ENCODE peak calls at places on chromosome 6, in eight cellular contexts. T is GM04504; C is fibroblast of the aortic adventitia; L is fibroblast of lung; I is fibroblast of the conjunctiva; K is effector memory CD8-positive, alpha-beta T cell; B is HCEC 1CT; A is activated CD8-positive, alpha-beta memory T cell treated with anti-CD3 and anti-CD28 coated beads for 24 hours. X is an unnamed sample.

GRCh38 chr6:119323478-119323877 is 26.1 kb downstream of the MAN1A1 start:
- DNase-seq in T (no peak), C (no peak), L (no peak), I (no peak), K (no peak), B (peak), A (no peak), X (no peak)

GRCh38 chr6:20350215-20350614 is 51.5 kb upstream of the E2F3 start:
- DNase-seq in T (no peak), C (no peak), L (peak), I (no peak), K (no peak), B (peak), A (no peak), X (peak)

GRCh38 chr6:4794140-4794707 is 18.0 kb downstream of the CDYL start:
- DNase-seq in T (no peak), C (no peak), L (peak), I (no peak), K (no peak), B (no peak), A (no peak), X (no peak)

GRCh38 chr6:143333749-143334520 is 116.6 kb downstream of the ADAT2 start:
- DNase-seq in T (no peak), C (no peak), L (no peak), I (no peak), K (no peak), B (no peak), A (no peak), X (no peak)

GRCh38 chr6:157500022-157500421 is 119.0 kb downstream of the ZDHHC14 start:
- DNase-seq in T (no peak), C (no peak), L (no peak), I (no peak), K (no peak), B (no peak), A (no peak), X (no peak)

GRCh38 chr6:25446815-25447569 is 167.8 kb downstream of the CARMIL1 start:
- DNase-seq in T (no peak), C (no peak), L (no peak), I (no peak), K (no peak), B (no peak), A (no peak), X (no peak)

GRCh38 chr6:152721956-152722355 is 24.3 kb downstream of the MYCT1 start:
- DNase-seq in T (no peak), C (no peak), L (no peak), I (no peak), K (no peak), B (no peak), A (no peak), X (no peak)

GRCh38 chr6:78835817-78836216 is 31.5 kb upstream of the IRAK1BP1 start:
- DNase-seq in T (no peak), C (peak), L (no peak), I (no peak), K (no peak), B (no peak), A (no peak), X (peak)

GRCh38 chr6:72348926-72349325 is 272.9 kb upstream of the KCNQ5 start:
- DNase-seq in T (no peak), C (peak), L (peak), I (no peak), K (no peak), B (peak), A (no peak), X (peak)

GRCh38 chr6:16712931-16713484 is 48.3 kb downstream of the ATXN1 start:
- DNase-seq in T (peak), C (peak), L (peak), I (peak), K (peak), B (peak), A (no peak), X (peak)

GRCh38 chr6:169810066-169810989 is 58.9 kb downstream of the ERMARD start:
- DNase-seq in T (no peak), C (no peak), L (no peak), I (no peak), K (no peak), B (no peak), A (peak), X (no peak)

GRCh38 chr6:75467906-75468460 is 25.6 kb downstream of the FILIP1 start:
- DNase-seq in T (no peak), C (no peak), L (no peak), I (no peak), K (no peak), B (no peak), A (no peak), X (no peak)

GRCh38 chr6:119587537-119587936 is 238.0 kb upstream of the MAN1A1 start:
- DNase-seq in T (no peak), C (peak), L (no peak), I (no peak), K (no peak), B (peak), A (no peak), X (peak)

GRCh38 chr6:130020892-130021483 is 2.6 kb downstream of the L3MBTL3 start:
- DNase-seq in T (peak), C (peak), L (peak), I (peak), K (peak), B (peak), A (peak), X (peak)

GRCh38 chr6:56690519-56691200 is 48.0 kb upstream of the DST start:
- DNase-seq in T (peak), C (peak), L (peak), I (peak), K (no peak), B (peak), A (no peak), X (peak)

GRCh38 chr6:45972795-45973503 is 42.7 kb downstream of the CLIC5 start:
- DNase-seq in T (no peak), C (no peak), L (no peak), I (no peak), K (no peak), B (no peak), A (no peak), X (no peak)

GRCh38 chr6:90411292-90411781 is 114.7 kb upstream of the BACH2 start:
- DNase-seq in T (no peak), C (no peak), L (peak), I (no peak), K (peak), B (no peak), A (peak), X (peak)

GRCh38 chr6:124792386-124792785 is 169.9 kb upstream of the RNF217 start:
- DNase-seq in T (no peak), C (no peak), L (no peak), I (no peak), K (no peak), B (no peak), A (no peak), X (no peak)